ENCODE peak calls at places on chromosomes 4 and X, in five cellular contexts. One of them, this sample, is unnamed.

GRCh38 chrX:150155396-150156048 is 207.6 kb upstream of the MAMLD1 start:
- DNase-seq in HFFc6: peak; percentile 67
- DNase-seq in H7: no peak
- DNase-seq in AG08396: peak; percentile 45
- DNase-seq in glutamatergic neuron: no peak
- DNase-seq in this sample: no peak

GRCh38 chrX:131617182-131617581 is 73.3 kb downstream of the OR13H1 start:
- DNase-seq in HFFc6: peak; percentile 0
- DNase-seq in H7: no peak
- DNase-seq in AG08396: no peak
- DNase-seq in glutamatergic neuron: no peak
- DNase-seq in this sample: no peak

GRCh38 chr4:26719954-26720552 is 136.2 kb downstream of the TBC1D19 start:
- DNase-seq in HFFc6: peak; percentile 44
- DNase-seq in H7: peak; percentile 4
- DNase-seq in AG08396: peak; percentile 10
- DNase-seq in glutamatergic neuron: no peak
- DNase-seq in this sample: no peak

GRCh38 chrX:1423215-1423614 is 29.5 kb downstream of the ASMTL start:
- DNase-seq in HFFc6: no peak
- DNase-seq in H7: no peak
- DNase-seq in AG08396: no peak
- DNase-seq in glutamatergic neuron: no peak
- DNase-seq in this sample: no peak

GRCh38 chr4:8058031-8058479 is 100.6 kb downstream of the ABLIM2 start:
- DNase-seq in HFFc6: no peak
- DNase-seq in H7: no peak
- DNase-seq in AG08396: no peak
- DNase-seq in glutamatergic neuron: no peak
- DNase-seq in this sample: no peak

GRCh38 chr4:48341776-48342558 is 638 bp downstream of the SLAIN2 start:
- DNase-seq in HFFc6: no peak
- DNase-seq in H7: peak; percentile 75
- DNase-seq in AG08396: peak; percentile 47
- DNase-seq in glutamatergic neuron: peak; percentile 82
- DNase-seq in this sample: peak; percentile 65

GRCh38 chrX:68935362-68935761 is 106.5 kb downstream of the EFNB1 start:
- DNase-seq in HFFc6: no peak
- DNase-seq in H7: no peak
- DNase-seq in AG08396: no peak
- DNase-seq in glutamatergic neuron: no peak
- DNase-seq in this sample: no peak

GRCh38 chr4:152217896-152218295 is 318.0 kb downstream of the FBXW7 start:
- DNase-seq in HFFc6: no peak
- DNase-seq in H7: no peak
- DNase-seq in AG08396: no peak
- DNase-seq in glutamatergic neuron: no peak
- DNase-seq in this sample: no peak

GRCh38 chrX:93420635-93421034 is 252.7 kb downstream of the NAP1L3 start:
- DNase-seq in HFFc6: no peak
- DNase-seq in H7: no peak
- DNase-seq in AG08396: no peak
- DNase-seq in glutamatergic neuron: no peak
- DNase-seq in this sample: no peak

GRCh38 chr4:147160908-147161513 is 215.3 kb upstream of the TTC29 start:
- DNase-seq in HFFc6: peak; percentile 45
- DNase-seq in H7: peak; percentile 66
- DNase-seq in AG08396: peak; percentile 72
- DNase-seq in glutamatergic neuron: no peak
- DNase-seq in this sample: no peak

GRCh38 chr4:7299051-7299907 is 106.9 kb downstream of the SORCS2 start:
- DNase-seq in HFFc6: no peak
- DNase-seq in H7: peak; percentile 68
- DNase-seq in AG08396: no peak
- DNase-seq in glutamatergic neuron: no peak
- DNase-seq in this sample: no peak